ENCODE peak calls at places on chromosomes 6 and 20, in seven cellular contexts. W is hepatocyte; C is WERI-Rb-1; L is transverse colon; P is central memory CD8-positive, alpha-beta T cell; S is T-helper 1 cell; H is NCI-H1694 treated with DMSO at 0.1 percent for 48 hours. G is an unnamed sample.

GRCh38 chr6:168121308-168121665 is 42.3 kb upstream of the FRMD1 start:
- DNase-seq in W (no peak), C (no peak), L (no peak), P (no peak), S (no peak), H (no peak), G (no peak)

GRCh38 chr20:36845288-36845969 is 30.5 kb upstream of the TLDC2 start:
- DNase-seq in W (no peak), C (no peak), L (no peak), P (no peak), S (no peak), H (no peak), G (no peak)

GRCh38 chr6:158002249-158002950 is 20.7 kb downstream of the SYNJ2 start:
- DNase-seq in W (peak), C (no peak), L (peak), P (no peak), S (no peak), H (no peak), G (no peak)

GRCh38 chr6:28587746-28588075 is 62.0 kb downstream of the GPX5 start:
- DNase-seq in W (peak), C (no peak), L (no peak), P (no peak), S (no peak), H (no peak), G (no peak)

GRCh38 chr6:155641603-155642002 is 186.0 kb upstream of the NOX3 start:
- DNase-seq in W (no peak), C (no peak), L (no peak), P (no peak), S (no peak), H (no peak), G (no peak)

GRCh38 chr6:111038534-111039252 is 48.6 kb upstream of the SLC16A10 start:
- DNase-seq in W (no peak), C (no peak), L (no peak), P (no peak), S (no peak), H (no peak), G (no peak)

GRCh38 chr20:54172532-54172855 is 1.3 kb downstream of the CYP24A1 start:
- DNase-seq in W (no peak), C (no peak), L (no peak), P (no peak), S (no peak), H (no peak), G (no peak)

GRCh38 chr6:140897804-140898573 is 1234.7 kb upstream of the GJE1 start:
- DNase-seq in W (no peak), C (no peak), L (peak), P (no peak), S (no peak), H (no peak), G (peak)

GRCh38 chr6:114216789-114217467 is 125.9 kb downstream of the HS3ST5 start:
- DNase-seq in W (no peak), C (no peak), L (no peak), P (no peak), S (no peak), H (peak), G (no peak)

GRCh38 chr20:62922451-62922921 is 3.8 kb downstream of the DIDO1 start:
- DNase-seq in W (no peak), C (peak), L (no peak), P (peak), S (peak), H (no peak), G (no peak)

GRCh38 chr20:25497586-25498279 is 87.6 kb downstream of the NINL start:
- DNase-seq in W (no peak), C (no peak), L (no peak), P (no peak), S (no peak), H (no peak), G (no peak)

GRCh38 chr20:45407783-45408645 is at the start of gene DBNDD2:
- DNase-seq in W (no peak), C (no peak), L (no peak), P (no peak), S (no peak), H (no peak), G (no peak)

GRCh38 chr6:42093582-42094329 is 43.4 kb downstream of the TAF8 start:
- DNase-seq in W (peak), C (peak), L (peak), P (no peak), S (no peak), H (no peak), G (no peak)

GRCh38 chr6:168631589-168631988 is 190.6 kb downstream of the SMOC2 start:
- DNase-seq in W (no peak), C (no peak), L (no peak), P (no peak), S (no peak), H (no peak), G (no peak)

GRCh38 chr20:59388402-59388801 is 88.0 kb downstream of the EDN3 start:
- DNase-seq in W (no peak), C (no peak), L (no peak), P (no peak), S (no peak), H (no peak), G (no peak)

GRCh38 chr20:23160536-23161243 is 74.6 kb upstream of the CD93 start:
- DNase-seq in W (no peak), C (no peak), L (no peak), P (no peak), S (no peak), H (no peak), G (no peak)

GRCh38 chr6:42452171-42453026 is 673 bp upstream of the TRERF1 start:
- DNase-seq in W (peak), C (peak), L (peak), P (peak), S (peak), H (peak), G (peak)

GRCh38 chr20:57266251-57267157 is at the start of gene BMP7:
- DNase-seq in W (peak), C (peak), L (no peak), P (no peak), S (no peak), H (no peak), G (no peak)